ENCODE peak calls at places on chromosomes 11 and 22, in six cellular contexts. One of them, this sample, is unnamed. For H3K27me3, the result is how much of the 10 kb centered on the place peaks cover.

GRCh38 chr11:113282898-113283297 is 31.5 kb upstream of the TTC12 start:
- DNase-seq in IMR-90: no peak
- DNase-seq in Peyer's patch: no peak
- DNase-seq in fibroblast of lung: no peak
- DNase-seq in neural progenitor cell: no peak
- DNase-seq in body of pancreas: no peak
- DNase-seq in this sample: no peak

GRCh38 chr11:28146123-28146751 is 38.0 kb downstream of the METTL15 start:
- DNase-seq in IMR-90: peak
- DNase-seq in Peyer's patch: no peak
- DNase-seq in fibroblast of lung: peak
- DNase-seq in neural progenitor cell: peak
- DNase-seq in body of pancreas: no peak
- DNase-seq in this sample: no peak

GRCh38 chr11:117824571-117825537 is at the start of gene FXYD2:
- DNase-seq in IMR-90: no peak
- DNase-seq in Peyer's patch: peak
- DNase-seq in fibroblast of lung: no peak
- DNase-seq in neural progenitor cell: no peak
- DNase-seq in body of pancreas: peak
- DNase-seq in this sample: no peak

GRCh38 chr11:13288375-13289029 is 10.9 kb downstream of the BMAL1 start:
- DNase-seq in IMR-90: peak
- DNase-seq in Peyer's patch: no peak
- DNase-seq in fibroblast of lung: peak
- DNase-seq in neural progenitor cell: no peak
- DNase-seq in body of pancreas: no peak
- DNase-seq in this sample: no peak

GRCh38 chr11:47161134-47161854 is 15.4 kb downstream of the ARFGAP2 start:
- DNase-seq in IMR-90: peak
- DNase-seq in Peyer's patch: peak
- DNase-seq in fibroblast of lung: peak
- DNase-seq in neural progenitor cell: peak
- DNase-seq in body of pancreas: peak
- DNase-seq in this sample: peak

GRCh38 chr22:41596776-41597634 is 7.4 kb upstream of the PMM1 start:
- DNase-seq in IMR-90: peak
- DNase-seq in Peyer's patch: peak
- DNase-seq in fibroblast of lung: peak
- DNase-seq in neural progenitor cell: peak
- DNase-seq in body of pancreas: peak
- DNase-seq in this sample: peak

GRCh38 chr11:19232910-19233503 is 7.7 kb downstream of the E2F8 start:
- DNase-seq in IMR-90: peak
- DNase-seq in Peyer's patch: no peak
- DNase-seq in fibroblast of lung: peak
- DNase-seq in neural progenitor cell: no peak
- DNase-seq in body of pancreas: no peak
- DNase-seq in this sample: no peak

GRCh38 chr11:108592591-108593213 is 866 bp downstream of the EXPH5 start:
- DNase-seq in IMR-90: no peak
- DNase-seq in Peyer's patch: peak
- DNase-seq in fibroblast of lung: peak
- DNase-seq in neural progenitor cell: no peak
- DNase-seq in body of pancreas: peak
- DNase-seq in this sample: peak

GRCh38 chr22:37229012-37229804 is 14.9 kb downstream of the RAC2 start:
- DNase-seq in IMR-90: peak
- DNase-seq in Peyer's patch: no peak
- DNase-seq in fibroblast of lung: peak
- DNase-seq in neural progenitor cell: no peak
- DNase-seq in body of pancreas: no peak
- DNase-seq in this sample: no peak

GRCh38 chr11:13207665-13208594 is 69.7 kb upstream of the BMAL1 start:
- DNase-seq in IMR-90: peak
- DNase-seq in Peyer's patch: peak
- DNase-seq in fibroblast of lung: peak
- DNase-seq in neural progenitor cell: no peak
- DNase-seq in body of pancreas: peak
- DNase-seq in this sample: no peak

GRCh38 chr11:47245586-47246357 is 2.8 kb downstream of the ACP2 start:
- DNase-seq in IMR-90: no peak
- DNase-seq in Peyer's patch: no peak
- DNase-seq in fibroblast of lung: no peak
- DNase-seq in neural progenitor cell: no peak
- DNase-seq in body of pancreas: no peak
- DNase-seq in this sample: no peak

GRCh38 chr11:74988541-74989268 is at the start of gene NEU3:
- DNase-seq in IMR-90: peak
- DNase-seq in Peyer's patch: peak
- DNase-seq in fibroblast of lung: peak
- DNase-seq in neural progenitor cell: peak
- DNase-seq in body of pancreas: peak
- DNase-seq in this sample: peak

GRCh38 chr11:36306888-36307287 is 10.8 kb downstream of the PRR5L start:
- DNase-seq in IMR-90: no peak
- DNase-seq in Peyer's patch: no peak
- DNase-seq in fibroblast of lung: peak
- DNase-seq in neural progenitor cell: peak
- DNase-seq in body of pancreas: no peak
- DNase-seq in this sample: no peak

GRCh38 chr22:19110064-19110458 is 12.2 kb downstream of the DGCR2 start:
- DNase-seq in IMR-90: no peak
- DNase-seq in Peyer's patch: no peak
- DNase-seq in fibroblast of lung: no peak
- DNase-seq in neural progenitor cell: peak
- DNase-seq in body of pancreas: no peak
- DNase-seq in this sample: no peak

GRCh38 chr11:18394928-18395734 is 768 bp downstream of the LDHA start:
- DNase-seq in IMR-90: peak
- DNase-seq in Peyer's patch: peak
- DNase-seq in fibroblast of lung: peak
- DNase-seq in neural progenitor cell: peak
- DNase-seq in body of pancreas: no peak
- DNase-seq in this sample: peak

GRCh38 chr22:39013923-39014722 is at the start of gene APOBEC3C:
- DNase-seq in IMR-90: peak
- DNase-seq in Peyer's patch: peak
- DNase-seq in fibroblast of lung: peak
- DNase-seq in neural progenitor cell: peak
- DNase-seq in body of pancreas: peak
- DNase-seq in this sample: peak
- TF ChIP-seq CTCF in IMR-90: peak
- TF ChIP-seq CTCF in Peyer's patch: no peak
- TF ChIP-seq CTCF in fibroblast of lung: peak
- TF ChIP-seq CTCF in neural progenitor cell: no peak
- TF ChIP-seq CTCF in body of pancreas: no peak
- TF ChIP-seq CTCF in this sample: no peak

GRCh38 chr11:101583180-101584128 is at the start of gene TRPC6:
- DNase-seq in IMR-90: peak
- DNase-seq in Peyer's patch: no peak
- DNase-seq in fibroblast of lung: peak
- DNase-seq in neural progenitor cell: peak
- DNase-seq in body of pancreas: peak
- DNase-seq in this sample: no peak

GRCh38 chr11:101582242-101583052 is 1.4 kb downstream of the TRPC6 start:
- DNase-seq in IMR-90: peak
- DNase-seq in Peyer's patch: no peak
- DNase-seq in fibroblast of lung: no peak
- DNase-seq in neural progenitor cell: peak
- DNase-seq in body of pancreas: no peak
- DNase-seq in this sample: no peak

GRCh38 chr11:101586965-101587364 is 3.2 kb upstream of the TRPC6 start:
- DNase-seq in IMR-90: no peak
- DNase-seq in Peyer's patch: no peak
- DNase-seq in fibroblast of lung: no peak
- DNase-seq in neural progenitor cell: no peak
- DNase-seq in body of pancreas: no peak
- DNase-seq in this sample: no peak

GRCh38 chr11:101584129-101584515 is 315 bp upstream of the TRPC6 start:
- DNase-seq in IMR-90: no peak
- DNase-seq in Peyer's patch: no peak
- DNase-seq in fibroblast of lung: no peak
- DNase-seq in neural progenitor cell: no peak
- DNase-seq in body of pancreas: no peak
- DNase-seq in this sample: no peak

DNA sequence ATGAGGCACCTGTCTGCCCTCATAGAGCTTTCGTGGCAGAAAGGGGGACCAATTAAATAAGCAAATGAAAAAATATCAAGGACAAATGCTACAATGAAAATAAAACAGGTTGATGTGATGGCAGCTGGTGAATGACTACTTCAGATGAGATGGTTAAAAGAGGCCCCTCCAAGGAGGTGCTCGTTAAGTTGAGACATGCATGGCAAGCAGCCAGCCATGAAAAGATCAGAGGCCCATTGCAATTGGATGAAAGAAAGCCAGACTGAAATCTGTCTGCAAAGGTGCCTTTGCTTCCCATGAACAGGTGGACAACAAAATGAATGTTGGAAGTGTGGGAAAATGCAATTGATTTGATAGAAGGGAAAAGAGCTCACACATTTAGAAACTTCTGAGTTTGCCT is 844 bp upstream of the TRPC6 start:
- DNase-seq in IMR-90: no peak
- DNase-seq in Peyer's patch: no peak
- DNase-seq in fibroblast of lung: no peak
- DNase-seq in neural progenitor cell: peak
- DNase-seq in body of pancreas: no peak
- DNase-seq in this sample: no peak
- H3K27ac ChIP-seq in IMR-90: no peak
- H3K27ac ChIP-seq in Peyer's patch: no peak
- H3K27ac ChIP-seq in fibroblast of lung: no peak
- H3K27ac ChIP-seq in neural progenitor cell: no peak
- H3K27ac ChIP-seq in body of pancreas: no peak
- H3K27ac ChIP-seq in this sample: no peak

DNA sequence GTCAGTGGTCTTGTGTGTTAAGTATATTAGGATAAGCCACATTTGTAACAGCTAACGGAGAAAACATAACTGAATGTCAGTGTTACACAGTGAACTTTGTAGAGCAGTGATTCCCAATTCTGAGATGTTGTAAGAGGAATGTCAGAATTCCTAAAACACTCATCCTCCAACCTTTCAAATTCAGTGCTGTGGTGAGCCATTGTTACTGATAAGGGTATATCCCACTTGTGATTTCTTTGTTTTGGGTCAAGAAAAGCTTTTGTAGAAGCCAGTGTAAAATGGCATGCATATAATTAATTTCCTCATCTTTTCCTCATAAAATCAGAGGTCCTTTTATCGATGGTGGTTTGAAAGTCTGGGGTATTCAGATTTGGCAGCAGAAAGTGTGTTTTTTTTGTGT is 62.0 kb downstream of the ARHGEF12 start:
- DNase-seq in IMR-90: peak
- DNase-seq in Peyer's patch: no peak
- DNase-seq in fibroblast of lung: peak
- DNase-seq in neural progenitor cell: no peak
- DNase-seq in body of pancreas: no peak
- DNase-seq in this sample: no peak
- H3K27me3 ChIP-seq in IMR-90: under half
- H3K27me3 ChIP-seq in Peyer's patch: under half
- H3K27me3 ChIP-seq in fibroblast of lung: under half
- H3K27me3 ChIP-seq in neural progenitor cell: under half
- H3K27me3 ChIP-seq in body of pancreas: under half
- H3K27me3 ChIP-seq in this sample: under half

DNA sequence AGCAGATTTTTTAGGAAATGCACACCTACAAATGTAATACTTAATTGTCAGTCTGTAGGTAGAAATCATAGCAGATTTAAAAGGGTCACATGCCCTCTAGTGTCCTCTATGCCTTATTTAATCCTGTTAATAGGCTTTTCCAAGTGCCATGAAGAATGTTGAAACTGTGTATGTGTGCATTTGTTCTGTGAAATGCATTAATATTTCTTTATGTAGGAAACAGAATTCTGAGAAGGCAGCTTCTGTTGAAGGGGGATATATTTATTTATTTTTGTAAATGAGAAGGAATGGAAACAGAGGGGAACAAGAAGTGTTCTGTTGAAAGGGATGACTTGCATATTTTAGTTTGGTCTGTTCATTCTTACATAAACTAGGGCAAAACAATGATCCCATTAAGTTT is 51.0 kb downstream of the SVIP start:
- DNase-seq in IMR-90: no peak
- DNase-seq in Peyer's patch: no peak
- DNase-seq in fibroblast of lung: no peak
- DNase-seq in neural progenitor cell: no peak
- DNase-seq in body of pancreas: no peak
- DNase-seq in this sample: no peak
- TF ChIP-seq CTCF in IMR-90: no peak
- TF ChIP-seq CTCF in Peyer's patch: no peak
- TF ChIP-seq CTCF in fibroblast of lung: no peak
- TF ChIP-seq CTCF in neural progenitor cell: peak
- TF ChIP-seq CTCF in body of pancreas: peak
- TF ChIP-seq CTCF in this sample: no peak

DNA sequence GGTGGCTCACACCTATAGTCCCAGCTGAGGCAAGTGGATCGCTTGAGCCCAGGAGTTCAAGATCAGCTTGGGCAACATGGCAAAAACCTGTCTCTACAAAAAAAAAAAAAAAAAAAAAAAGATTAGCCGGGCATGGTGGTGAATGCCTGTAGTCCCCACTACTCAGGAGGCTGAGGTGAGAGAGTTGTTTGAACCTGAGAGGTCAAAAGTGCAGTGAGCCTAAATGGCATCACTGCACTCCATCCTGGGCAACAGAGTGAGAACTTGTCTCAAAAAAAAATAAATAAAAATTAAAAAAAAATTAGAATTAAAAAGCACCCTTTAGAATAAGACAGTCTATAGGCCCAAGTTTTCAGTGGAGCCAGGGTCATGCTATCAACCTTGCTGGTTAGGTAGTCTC is 95.5 kb downstream of the PDHX start:
- DNase-seq in IMR-90: no peak
- DNase-seq in Peyer's patch: no peak
- DNase-seq in fibroblast of lung: no peak
- DNase-seq in neural progenitor cell: no peak
- DNase-seq in body of pancreas: no peak
- DNase-seq in this sample: no peak
- H3K27ac ChIP-seq in IMR-90: peak
- H3K27ac ChIP-seq in Peyer's patch: no peak
- H3K27ac ChIP-seq in fibroblast of lung: no peak
- H3K27ac ChIP-seq in neural progenitor cell: no peak
- H3K27ac ChIP-seq in body of pancreas: peak
- H3K27ac ChIP-seq in this sample: peak

GRCh38 chr11:93063101-93063500 is 93.7 kb downstream of the MTNR1B start:
- DNase-seq in IMR-90: peak
- DNase-seq in Peyer's patch: no peak
- DNase-seq in fibroblast of lung: peak
- DNase-seq in neural progenitor cell: no peak
- DNase-seq in body of pancreas: no peak
- DNase-seq in this sample: no peak
- H3K27me3 ChIP-seq in IMR-90: under half
- H3K27me3 ChIP-seq in Peyer's patch: under half
- H3K27me3 ChIP-seq in fibroblast of lung: under half
- H3K27me3 ChIP-seq in neural progenitor cell: under half
- H3K27me3 ChIP-seq in body of pancreas: under half
- H3K27me3 ChIP-seq in this sample: under half

GRCh38 chr11:55701429-55701828 is 39.4 kb downstream of the OR4C6 start:
- DNase-seq in IMR-90: no peak
- DNase-seq in Peyer's patch: no peak
- DNase-seq in fibroblast of lung: no peak
- DNase-seq in neural progenitor cell: no peak
- DNase-seq in body of pancreas: no peak
- DNase-seq in this sample: no peak

GRCh38 chr11:55707029-55707428 is 45.0 kb downstream of the OR4C6 start:
- DNase-seq in IMR-90: peak
- DNase-seq in Peyer's patch: no peak
- DNase-seq in fibroblast of lung: peak
- DNase-seq in neural progenitor cell: peak
- DNase-seq in body of pancreas: no peak
- DNase-seq in this sample: no peak
- TF ChIP-seq CTCF in IMR-90: peak
- TF ChIP-seq CTCF in Peyer's patch: no peak
- TF ChIP-seq CTCF in fibroblast of lung: peak
- TF ChIP-seq CTCF in neural progenitor cell: peak
- TF ChIP-seq CTCF in body of pancreas: peak
- TF ChIP-seq CTCF in this sample: no peak

This sample was measured in CD4-positive, alpha-beta T cell.